ENCODE peak calls at places on chromosome 9, in nine cellular contexts. H, J, S, I, B, Q, A, P and K are unnamed samples.

GRCh38 chr9:757246-757881 is 84.1 kb upstream of the DMRT1 start:
- DNase-seq in A (no peak), H (peak), I (no peak), S (no peak), P (no peak), J (peak), Q (peak), B (no peak), K (peak)

GRCh38 chr9:78666818-78667429 is 370.0 kb downstream of the PSAT1 start:
- DNase-seq in I (no peak), J (no peak), P (no peak), Q (no peak), B (no peak), S (no peak), H (no peak), A (no peak), K (no peak)

GRCh38 chr9:101716629-101717028 is 21.8 kb downstream of the GRIN3A start:
- DNase-seq in P (no peak), A (no peak), I (no peak), Q (no peak), S (no peak), H (no peak), B (no peak), J (no peak), K (no peak)

GRCh38 chr9:132733133-132733815 is 63.0 kb downstream of the GTF3C4 start:
- DNase-seq in B (no peak), I (no peak), H (no peak), J (no peak), S (no peak), Q (no peak), A (no peak), P (no peak), K (no peak)

GRCh38 chr9:103798620-103799019 is 295.5 kb upstream of the SMC2 start:
- DNase-seq in S (no peak), B (no peak), A (no peak), Q (no peak), P (peak), H (peak), J (no peak), I (no peak), K (no peak)

GRCh38 chr9:116096853-116097252 is 56.7 kb upstream of the PAPPA start:
- DNase-seq in H (peak), P (no peak), Q (no peak), A (no peak), J (no peak), B (no peak), S (no peak), I (no peak), K (no peak)

GRCh38 chr9:85408494-85408893 is 333.3 kb downstream of the AGTPBP1 start:
- DNase-seq in B (no peak), Q (no peak), A (no peak), I (no peak), H (no peak), J (no peak), P (no peak), S (no peak), K (no peak)

GRCh38 chr9:129823163-129823933 is 588 bp downstream of the TOR1A start:
- DNase-seq in B (no peak), P (peak), H (peak), Q (no peak), S (peak), A (no peak), I (no peak), J (no peak), K (no peak)

GRCh38 chr9:120891255-120891954 is 14.4 kb upstream of the PHF19 start:
- DNase-seq in A (no peak), J (no peak), Q (no peak), H (no peak), P (no peak), I (no peak), S (no peak), B (no peak), K (no peak)

GRCh38 chr9:129270903-129271431 is 92.9 kb upstream of the IER5L start:
- DNase-seq in Q (no peak), B (no peak), A (peak), I (no peak), H (peak), S (no peak), J (no peak), P (no peak), K (peak)

GRCh38 chr9:89078860-89079259 is 87.6 kb downstream of the S1PR3 start:
- DNase-seq in P (no peak), I (no peak), B (no peak), J (no peak), H (peak), A (no peak), S (no peak), Q (no peak), K (peak)

GRCh38 chr9:129398101-129398795 is 220.2 kb upstream of the IER5L start:
- DNase-seq in Q (no peak), H (no peak), S (no peak), J (no peak), B (no peak), P (no peak), I (peak), A (peak), K (no peak)

GRCh38 chr9:114033397-114034103 is 44.5 kb downstream of the AMBP start:
- DNase-seq in B (no peak), I (no peak), Q (peak), A (peak), P (peak), J (peak), H (peak), S (peak), K (no peak)

GRCh38 chr9:112334319-112334828 is 955 bp upstream of the PTBP3 start:
- DNase-seq in P (peak), J (peak), B (no peak), Q (no peak), S (no peak), H (no peak), I (no peak), A (no peak), K (no peak)

GRCh38 chr9:133849076-133849670 is 111.0 kb upstream of the SARDH start:
- DNase-seq in P (no peak), B (no peak), J (no peak), S (no peak), I (no peak), Q (no peak), A (no peak), H (no peak), K (no peak)

GRCh38 chr9:34580358-34580757 is 9.2 kb downstream of the CNTFR start:
- DNase-seq in P (no peak), H (no peak), Q (no peak), S (no peak), A (no peak), J (no peak), I (no peak), B (no peak), K (no peak)

GRCh38 chr9:136309101-136309801 is 5.4 kb upstream of the CCDC187 start:
- DNase-seq in P (no peak), B (no peak), S (no peak), H (no peak), Q (no peak), I (no peak), J (no peak), A (no peak), K (no peak)

GRCh38 chr9:126420643-126421564 is 94.3 kb downstream of the MVB12B start:
- DNase-seq in P (peak), J (no peak), Q (peak), A (no peak), H (no peak), S (no peak), B (no peak), I (no peak), K (no peak)

GRCh38 chr9:132637351-132637750 is 32.4 kb downstream of the DDX31 start:
- DNase-seq in H (no peak), Q (no peak), A (no peak), I (no peak), B (no peak), S (no peak), J (peak), P (no peak), K (no peak)

GRCh38 chr9:113620377-113621161 is 157.0 kb downstream of the RGS3 start:
- DNase-seq in S (peak), J (peak), I (no peak), B (no peak), P (peak), A (peak), H (peak), Q (peak), K (peak)

GRCh38 chr9:38141751-38142150 is 72.7 kb upstream of the SHB start:
- DNase-seq in P (peak), H (peak), J (no peak), S (no peak), B (no peak), A (no peak), Q (no peak), I (no peak), K (peak)

GRCh38 chr9:97811534-97812246 is 41.3 kb upstream of the FOXE1 start:
- DNase-seq in Q (no peak), I (no peak), S (no peak), P (peak), B (no peak), H (peak), J (no peak), A (no peak), K (no peak)

GRCh38 chr9:106502930-106503329 is 360.0 kb upstream of the ZNF462 start:
- DNase-seq in H (no peak), B (no peak), S (no peak), Q (no peak), I (no peak), P (no peak), J (no peak), A (no peak), K (no peak)
- TF ChIP-seq CTCF in H (no peak), B (no peak), S (no peak), Q (no peak), I (no peak), P (no peak), J (no peak), A (no peak), K (no peak)

GRCh38 chr9:5714501-5715401 is 85.8 kb downstream of the RIC1 start:
- DNase-seq in H (peak), S (no peak), A (no peak), J (no peak), Q (no peak), I (no peak), P (peak), B (no peak), K (no peak)
- TF ChIP-seq CTCF in H (peak), S (no peak), A (peak), J (peak), Q (peak), I (no peak), P (peak), B (no peak), K (peak)

DNA sequence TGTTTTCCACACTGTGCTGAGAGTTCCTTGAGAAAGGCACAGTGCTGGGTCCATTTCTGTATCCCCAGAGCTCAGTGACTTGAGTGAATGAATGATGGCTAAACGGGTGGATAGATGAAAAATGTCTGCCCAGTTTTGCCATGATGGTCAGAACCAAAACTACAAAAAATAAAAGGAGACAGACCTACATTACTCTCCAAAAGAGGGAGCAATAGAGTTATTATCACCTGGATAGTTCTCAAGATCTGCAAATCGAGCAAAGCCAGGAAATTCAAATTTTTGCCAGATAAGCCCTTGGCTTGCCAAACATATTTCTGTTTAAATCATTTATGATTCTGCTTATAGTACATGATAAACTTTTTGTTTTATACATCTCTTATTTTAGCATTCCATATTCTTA is 214.2 kb upstream of the ZNF462 start:
- DNase-seq in Q (no peak), S (no peak), J (no peak), P (peak), I (no peak), B (no peak), H (peak), A (no peak), K (no peak)
- TF ChIP-seq CTCF in Q (peak), S (no peak), J (no peak), P (peak), I (no peak), B (no peak), H (peak), A (peak), K (peak)

GRCh38 chr9:71975833-71976232 is 64.4 kb downstream of the C9orf85 start:
- DNase-seq in P (no peak), H (peak), J (no peak), S (no peak), I (no peak), B (no peak), A (no peak), Q (no peak), K (peak)
- TF ChIP-seq CTCF in P (peak), H (peak), J (no peak), S (peak), I (peak), B (peak), A (peak), Q (peak), K (peak)

GRCh38 chr9:33468215-33468730 is 5.5 kb downstream of the NOL6 start:
- DNase-seq in A (peak), B (no peak), S (no peak), H (no peak), J (no peak), P (no peak), I (no peak), Q (no peak), K (no peak)

GRCh38 chr9:33467526-33467925 is 6.2 kb downstream of the NOL6 start:
- DNase-seq in P (no peak), I (no peak), A (peak), B (no peak), J (no peak), Q (no peak), S (no peak), H (no peak), K (no peak)

GRCh38 chr9:33465596-33466564 is 7.8 kb downstream of the NOL6 start:
- DNase-seq in I (no peak), H (no peak), Q (no peak), B (no peak), A (peak), S (no peak), P (no peak), J (no peak), K (no peak)

GRCh38 chr9:33465096-33465495 is 8.6 kb downstream of the NOL6 start:
- DNase-seq in Q (no peak), I (no peak), S (no peak), B (no peak), H (no peak), J (no peak), A (peak), P (no peak), K (no peak)

GRCh38 chr9:33466565-33467495 is 6.9 kb downstream of the NOL6 start:
- DNase-seq in A (peak), J (peak), Q (peak), P (peak), B (no peak), S (peak), I (peak), H (peak), K (no peak)
- TF ChIP-seq CTCF in A (peak), J (peak), Q (peak), P (peak), B (peak), S (peak), I (peak), H (peak), K (peak)